ENCODE peak calls at places on chromosomes 13 and 19, in five cellular contexts. One of them, this sample, is unnamed.

GRCh38 chr13:53018690-53019647 is 9.6 kb upstream of the OLFM4 start:
- DNase-seq in T47D: no peak
- DNase-seq in fibroblast of villous mesenchyme: no peak
- DNase-seq in adrenal gland: no peak
- DNase-seq in stimulated activated CD4-positive, alpha-beta T cell treated with anti-CD3 and anti-CD28 coated beads, TNF-alpha, amount 100 ng/mL, for 48 hours: no peak
- DNase-seq in this sample: no peak

GRCh38 chr13:53058077-53058660 is 29.6 kb downstream of the OLFM4 start:
- DNase-seq in T47D: no peak
- DNase-seq in fibroblast of villous mesenchyme: no peak
- DNase-seq in adrenal gland: no peak
- DNase-seq in stimulated activated CD4-positive, alpha-beta T cell treated with anti-CD3 and anti-CD28 coated beads, TNF-alpha, amount 100 ng/mL, for 48 hours: no peak
- DNase-seq in this sample: no peak

GRCh38 chr13:113927661-113928581 is 46.0 kb downstream of the C13orf46 start:
- DNase-seq in T47D: no peak
- DNase-seq in fibroblast of villous mesenchyme: peak
- DNase-seq in adrenal gland: no peak
- DNase-seq in stimulated activated CD4-positive, alpha-beta T cell treated with anti-CD3 and anti-CD28 coated beads, TNF-alpha, amount 100 ng/mL, for 48 hours: no peak
- DNase-seq in this sample: no peak

GRCh38 chr19:7975037-7975436 is 30.4 kb downstream of the ELAVL1 start:
- DNase-seq in T47D: no peak
- DNase-seq in fibroblast of villous mesenchyme: no peak
- DNase-seq in adrenal gland: peak
- DNase-seq in stimulated activated CD4-positive, alpha-beta T cell treated with anti-CD3 and anti-CD28 coated beads, TNF-alpha, amount 100 ng/mL, for 48 hours: no peak
- DNase-seq in this sample: no peak

GRCh38 chr19:5480427-5480836 is 25.2 kb downstream of the ZNRF4 start:
- DNase-seq in T47D: no peak
- DNase-seq in fibroblast of villous mesenchyme: peak
- DNase-seq in adrenal gland: peak
- DNase-seq in stimulated activated CD4-positive, alpha-beta T cell treated with anti-CD3 and anti-CD28 coated beads, TNF-alpha, amount 100 ng/mL, for 48 hours: peak
- DNase-seq in this sample: no peak

GRCh38 chr13:71866173-71867091 is 572 bp downstream of the DACH1 start:
- DNase-seq in T47D: peak
- DNase-seq in fibroblast of villous mesenchyme: peak
- DNase-seq in adrenal gland: no peak
- DNase-seq in stimulated activated CD4-positive, alpha-beta T cell treated with anti-CD3 and anti-CD28 coated beads, TNF-alpha, amount 100 ng/mL, for 48 hours: no peak
- DNase-seq in this sample: no peak

GRCh38 chr13:109687559-109688448 is 98.6 kb downstream of the IRS2 start:
- DNase-seq in T47D: no peak
- DNase-seq in fibroblast of villous mesenchyme: no peak
- DNase-seq in adrenal gland: no peak
- DNase-seq in stimulated activated CD4-positive, alpha-beta T cell treated with anti-CD3 and anti-CD28 coated beads, TNF-alpha, amount 100 ng/mL, for 48 hours: no peak
- DNase-seq in this sample: no peak

GRCh38 chr13:46486270-46486669 is 66.7 kb upstream of the LRCH1 start:
- DNase-seq in T47D: no peak
- DNase-seq in fibroblast of villous mesenchyme: no peak
- DNase-seq in adrenal gland: no peak
- DNase-seq in stimulated activated CD4-positive, alpha-beta T cell treated with anti-CD3 and anti-CD28 coated beads, TNF-alpha, amount 100 ng/mL, for 48 hours: no peak
- DNase-seq in this sample: no peak

GRCh38 chr19:35045667-35046300 is 4.3 kb downstream of the HPN start:
- DNase-seq in T47D: no peak
- DNase-seq in fibroblast of villous mesenchyme: no peak
- DNase-seq in adrenal gland: peak
- DNase-seq in stimulated activated CD4-positive, alpha-beta T cell treated with anti-CD3 and anti-CD28 coated beads, TNF-alpha, amount 100 ng/mL, for 48 hours: no peak
- DNase-seq in this sample: no peak

GRCh38 chr13:103194871-103195270 is 128.7 kb upstream of the SLC10A2 start:
- DNase-seq in T47D: no peak
- DNase-seq in fibroblast of villous mesenchyme: no peak
- DNase-seq in adrenal gland: no peak
- DNase-seq in stimulated activated CD4-positive, alpha-beta T cell treated with anti-CD3 and anti-CD28 coated beads, TNF-alpha, amount 100 ng/mL, for 48 hours: no peak
- DNase-seq in this sample: no peak

GRCh38 chr13:73107970-73108369 is 49.2 kb downstream of the KLF5 start:
- DNase-seq in T47D: no peak
- DNase-seq in fibroblast of villous mesenchyme: no peak
- DNase-seq in adrenal gland: no peak
- DNase-seq in stimulated activated CD4-positive, alpha-beta T cell treated with anti-CD3 and anti-CD28 coated beads, TNF-alpha, amount 100 ng/mL, for 48 hours: no peak
- DNase-seq in this sample: no peak

GRCh38 chr19:2363419-2363818 is 3.4 kb downstream of the TMPRSS9 start:
- DNase-seq in T47D: no peak
- DNase-seq in fibroblast of villous mesenchyme: no peak
- DNase-seq in adrenal gland: no peak
- DNase-seq in stimulated activated CD4-positive, alpha-beta T cell treated with anti-CD3 and anti-CD28 coated beads, TNF-alpha, amount 100 ng/mL, for 48 hours: no peak
- DNase-seq in this sample: no peak

GRCh38 chr19:42255766-42256750 is 1.1 kb upstream of the ERF start:
- DNase-seq in T47D: no peak
- DNase-seq in fibroblast of villous mesenchyme: peak
- DNase-seq in adrenal gland: peak
- DNase-seq in stimulated activated CD4-positive, alpha-beta T cell treated with anti-CD3 and anti-CD28 coated beads, TNF-alpha, amount 100 ng/mL, for 48 hours: no peak
- DNase-seq in this sample: no peak

GRCh38 chr13:81480634-81481033 is 1139.7 kb upstream of the SPRY2 start:
- DNase-seq in T47D: peak
- DNase-seq in fibroblast of villous mesenchyme: no peak
- DNase-seq in adrenal gland: no peak
- DNase-seq in stimulated activated CD4-positive, alpha-beta T cell treated with anti-CD3 and anti-CD28 coated beads, TNF-alpha, amount 100 ng/mL, for 48 hours: no peak
- DNase-seq in this sample: no peak

GRCh38 chr13:29918845-29919244 is 68.4 kb upstream of the UBL3 start:
- DNase-seq in T47D: no peak
- DNase-seq in fibroblast of villous mesenchyme: peak
- DNase-seq in adrenal gland: no peak
- DNase-seq in stimulated activated CD4-positive, alpha-beta T cell treated with anti-CD3 and anti-CD28 coated beads, TNF-alpha, amount 100 ng/mL, for 48 hours: no peak
- DNase-seq in this sample: no peak

GRCh38 chr19:11164879-11165406 is 9.4 kb upstream of the SPC24 start:
- DNase-seq in T47D: no peak
- DNase-seq in fibroblast of villous mesenchyme: peak
- DNase-seq in adrenal gland: peak
- DNase-seq in stimulated activated CD4-positive, alpha-beta T cell treated with anti-CD3 and anti-CD28 coated beads, TNF-alpha, amount 100 ng/mL, for 48 hours: no peak
- DNase-seq in this sample: no peak

GRCh38 chr13:33349314-33349995 is 63.9 kb upstream of the STARD13 start:
- DNase-seq in T47D: no peak
- DNase-seq in fibroblast of villous mesenchyme: peak
- DNase-seq in adrenal gland: no peak
- DNase-seq in stimulated activated CD4-positive, alpha-beta T cell treated with anti-CD3 and anti-CD28 coated beads, TNF-alpha, amount 100 ng/mL, for 48 hours: no peak
- DNase-seq in this sample: no peak

GRCh38 chr13:99484405-99484981 is 16.8 kb upstream of the TM9SF2 start:
- DNase-seq in T47D: no peak
- DNase-seq in fibroblast of villous mesenchyme: peak
- DNase-seq in adrenal gland: no peak
- DNase-seq in stimulated activated CD4-positive, alpha-beta T cell treated with anti-CD3 and anti-CD28 coated beads, TNF-alpha, amount 100 ng/mL, for 48 hours: no peak
- DNase-seq in this sample: no peak

GRCh38 chr13:36549771-36550170 is 117.5 kb downstream of the CCNA1 start:
- DNase-seq in T47D: no peak
- DNase-seq in fibroblast of villous mesenchyme: no peak
- DNase-seq in adrenal gland: no peak
- DNase-seq in stimulated activated CD4-positive, alpha-beta T cell treated with anti-CD3 and anti-CD28 coated beads, TNF-alpha, amount 100 ng/mL, for 48 hours: no peak
- DNase-seq in this sample: no peak

GRCh38 chr19:12754465-12755196 is 3.0 kb downstream of the BEST2 start:
- DNase-seq in T47D: no peak
- DNase-seq in fibroblast of villous mesenchyme: no peak
- DNase-seq in adrenal gland: no peak
- DNase-seq in stimulated activated CD4-positive, alpha-beta T cell treated with anti-CD3 and anti-CD28 coated beads, TNF-alpha, amount 100 ng/mL, for 48 hours: no peak
- DNase-seq in this sample: no peak

GRCh38 chr13:30153871-30154426 is 153.4 kb downstream of the KATNAL1 start:
- DNase-seq in T47D: no peak
- DNase-seq in fibroblast of villous mesenchyme: peak
- DNase-seq in adrenal gland: no peak
- DNase-seq in stimulated activated CD4-positive, alpha-beta T cell treated with anti-CD3 and anti-CD28 coated beads, TNF-alpha, amount 100 ng/mL, for 48 hours: no peak
- DNase-seq in this sample: no peak

GRCh38 chr19:34676697-34677385 is at the start of gene SCGB2B2:
- DNase-seq in T47D: peak
- DNase-seq in fibroblast of villous mesenchyme: no peak
- DNase-seq in adrenal gland: peak
- DNase-seq in stimulated activated CD4-positive, alpha-beta T cell treated with anti-CD3 and anti-CD28 coated beads, TNF-alpha, amount 100 ng/mL, for 48 hours: peak
- DNase-seq in this sample: no peak

GRCh38 chr13:108572782-108573211 is 56.6 kb upstream of the MYO16 start:
- DNase-seq in T47D: no peak
- DNase-seq in fibroblast of villous mesenchyme: no peak
- DNase-seq in adrenal gland: no peak
- DNase-seq in stimulated activated CD4-positive, alpha-beta T cell treated with anti-CD3 and anti-CD28 coated beads, TNF-alpha, amount 100 ng/mL, for 48 hours: no peak
- DNase-seq in this sample: no peak

GRCh38 chr13:108917581-108917980 is 288.2 kb downstream of the MYO16 start:
- DNase-seq in T47D: no peak
- DNase-seq in fibroblast of villous mesenchyme: peak
- DNase-seq in adrenal gland: no peak
- DNase-seq in stimulated activated CD4-positive, alpha-beta T cell treated with anti-CD3 and anti-CD28 coated beads, TNF-alpha, amount 100 ng/mL, for 48 hours: no peak
- DNase-seq in this sample: no peak

GRCh38 chr19:2249880-2250764 is 999 bp downstream of the AMH start:
- DNase-seq in T47D: no peak
- DNase-seq in fibroblast of villous mesenchyme: no peak
- DNase-seq in adrenal gland: no peak
- DNase-seq in stimulated activated CD4-positive, alpha-beta T cell treated with anti-CD3 and anti-CD28 coated beads, TNF-alpha, amount 100 ng/mL, for 48 hours: no peak
- DNase-seq in this sample: no peak

GRCh38 chr19:42286349-42287016 is 15.4 kb upstream of the PRR19 start:
- DNase-seq in T47D: no peak
- DNase-seq in fibroblast of villous mesenchyme: no peak
- DNase-seq in adrenal gland: peak
- DNase-seq in stimulated activated CD4-positive, alpha-beta T cell treated with anti-CD3 and anti-CD28 coated beads, TNF-alpha, amount 100 ng/mL, for 48 hours: no peak
- DNase-seq in this sample: no peak

GRCh38 chr19:53670345-53670744 is 38.5 kb downstream of the DPRX start:
- DNase-seq in T47D: no peak
- DNase-seq in fibroblast of villous mesenchyme: no peak
- DNase-seq in adrenal gland: no peak
- DNase-seq in stimulated activated CD4-positive, alpha-beta T cell treated with anti-CD3 and anti-CD28 coated beads, TNF-alpha, amount 100 ng/mL, for 48 hours: no peak
- DNase-seq in this sample: no peak

GRCh38 chr13:55437162-55437561 is 1703.6 kb upstream of the PRR20A start:
- DNase-seq in T47D: no peak
- DNase-seq in fibroblast of villous mesenchyme: no peak
- DNase-seq in adrenal gland: no peak
- DNase-seq in stimulated activated CD4-positive, alpha-beta T cell treated with anti-CD3 and anti-CD28 coated beads, TNF-alpha, amount 100 ng/mL, for 48 hours: no peak
- DNase-seq in this sample: no peak

This sample was measured in central memory CD8-positive, alpha-beta T cell.